ENCODE peak calls at places on chromosome 13, in seven cellular contexts. I, D, E, V, Q, L and X are unnamed samples.

GRCh38 chr13:45921337-45921736 is 69.8 kb upstream of the SIAH3 start:
- DNase-seq in I (no peak), D (no peak), E (no peak), V (no peak), Q (no peak), L (no peak), X (no peak)

GRCh38 chr13:100130930-100131511 is 42.1 kb downstream of the PCCA start:
- DNase-seq in I (no peak), D (no peak), E (no peak), V (no peak), Q (peak; percentile 6), L (no peak), X (no peak)

GRCh38 chr13:38213307-38213706 is 136.3 kb upstream of the UFM1 start:
- DNase-seq in I (peak; percentile 88), D (no peak), E (peak; percentile 79), V (no peak), Q (no peak), L (no peak), X (no peak)

GRCh38 chr13:51297556-51297955 is 41.9 kb upstream of the SERPINE3 start:
- DNase-seq in I (no peak), D (no peak), E (no peak), V (no peak), Q (no peak), L (no peak), X (no peak)

GRCh38 chr13:110468986-110469495 is 92.5 kb downstream of the RAB20 start:
- DNase-seq in I (no peak), D (no peak), E (no peak), V (no peak), Q (no peak), L (no peak), X (no peak)

GRCh38 chr13:38868399-38868798 is 122.2 kb downstream of the STOML3 start:
- DNase-seq in I (no peak), D (no peak), E (no peak), V (no peak), Q (no peak), L (no peak), X (no peak)

GRCh38 chr13:62096652-62097051 is 681.0 kb upstream of the PCDH20 start:
- DNase-seq in I (no peak), D (no peak), E (no peak), V (no peak), Q (no peak), L (no peak), X (no peak)

GRCh38 chr13:112940236-112940635 is 28.8 kb upstream of the MCF2L start:
- DNase-seq in I (no peak), D (peak; percentile 79), E (no peak), V (no peak), Q (no peak), L (no peak), X (no peak)

GRCh38 chr13:52104624-52105023 is 24.2 kb downstream of the NEK5 start:
- DNase-seq in I (peak; percentile 33), D (no peak), E (peak; percentile 17), V (no peak), Q (peak; percentile 15), L (no peak), X (no peak)

GRCh38 chr13:90455861-90456260 is 891.6 kb upstream of the MIR17HG start:
- DNase-seq in I (no peak), D (no peak), E (no peak), V (no peak), Q (no peak), L (no peak), X (no peak)

GRCh38 chr13:98507060-98507797 is 69.7 kb downstream of the STK24 start:
- DNase-seq in I (peak; percentile 47), D (no peak), E (peak; percentile 61), V (peak; percentile 63), Q (peak; percentile 65), L (no peak), X (no peak)

GRCh38 chr13:55234311-55234710 is 1906.4 kb upstream of the PRR20A start:
- DNase-seq in I (no peak), D (no peak), E (no peak), V (no peak), Q (no peak), L (no peak), X (no peak)

GRCh38 chr13:75079226-75079625 is 402.7 kb downstream of the TBC1D4 start:
- DNase-seq in I (no peak), D (no peak), E (peak; percentile 1), V (no peak), Q (no peak), L (no peak), X (no peak)

GRCh38 chr13:41271456-41272285 is 8.3 kb upstream of the MTRF1 start:
- DNase-seq in I (no peak), D (no peak), E (no peak), V (no peak), Q (no peak), L (no peak), X (no peak)

GRCh38 chr13:112252744-112253590 is 123.2 kb upstream of the SPACA7 start:
- DNase-seq in I (no peak), D (no peak), E (no peak), V (no peak), Q (no peak), L (no peak), X (no peak)

DNA sequence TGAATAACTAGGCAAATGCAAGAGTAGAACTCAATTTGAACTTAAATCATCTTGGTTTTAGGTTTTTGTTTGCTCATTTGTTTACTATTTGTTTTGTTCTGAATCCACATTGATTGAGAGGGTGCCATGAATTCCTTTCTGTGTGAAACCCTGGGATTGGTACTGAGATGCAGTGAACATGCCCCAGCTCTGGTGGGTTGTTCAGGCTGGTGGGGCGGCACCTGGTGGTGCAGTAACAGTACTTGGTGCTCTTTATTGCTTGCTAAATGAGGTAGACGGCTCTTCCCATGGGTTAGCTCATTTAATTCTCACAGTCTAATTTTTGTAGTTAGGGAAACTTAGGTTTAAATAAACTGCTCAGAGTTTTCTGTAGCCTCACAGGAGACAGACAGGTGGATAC is 48.4 kb downstream of the WASF3 start:
- DNase-seq in I (no peak), D (no peak), E (no peak), V (no peak), Q (no peak), L (no peak), X (no peak)
- TF ChIP-seq CTCF in I (no peak), D (no peak), E (peak; percentile 32), V (no peak), Q (no peak), L (no peak), X (no peak)

GRCh38 chr13:96000069-96000468 is 53.1 kb downstream of the UGGT2 start:
- DNase-seq in I (no peak), D (no peak), E (no peak), V (no peak), Q (no peak), L (no peak), X (no peak)
- TF ChIP-seq CTCF in I (no peak), D (no peak), E (no peak), V (no peak), Q (no peak), L (no peak), X (no peak)

DNA sequence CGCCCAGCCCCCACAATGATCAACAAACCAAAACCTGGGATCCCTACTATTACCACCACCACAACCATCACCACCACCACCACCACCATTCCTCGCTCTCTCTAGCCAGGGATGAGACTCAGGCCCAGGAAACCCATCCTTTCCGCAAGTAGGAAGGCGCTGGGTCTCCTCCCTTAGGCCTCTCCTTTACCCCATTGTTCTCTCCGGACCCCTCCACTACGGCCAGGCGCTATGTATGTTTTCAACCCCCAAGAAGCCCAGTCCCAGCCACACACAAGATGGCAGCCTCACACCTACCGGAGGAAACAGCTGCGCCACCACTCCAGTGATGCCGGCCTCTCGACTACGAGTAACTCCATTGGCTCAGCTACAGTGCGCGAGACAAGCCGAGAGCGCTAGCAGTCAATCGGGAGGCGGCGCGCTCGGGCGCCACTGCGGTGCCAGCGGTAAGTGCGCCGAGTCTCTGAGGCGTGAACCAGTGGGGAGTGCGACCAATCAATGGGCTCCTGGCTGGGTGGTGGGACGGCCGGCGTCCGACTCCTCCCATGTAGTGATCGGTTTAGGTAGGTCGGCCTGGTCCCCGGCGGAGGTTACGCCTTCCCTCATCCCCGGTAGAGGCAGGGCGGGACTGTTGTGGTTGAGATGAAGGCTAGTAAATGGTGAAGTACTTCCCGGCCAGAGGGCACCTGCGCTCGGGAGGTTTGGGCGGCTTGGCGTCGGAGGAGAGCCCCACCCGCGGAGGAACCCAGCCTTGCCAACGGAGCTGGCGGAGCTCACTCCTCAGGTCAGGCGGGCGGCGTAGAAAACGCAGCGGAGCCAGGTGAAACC is at the start of the genes CAB39L and SETDB2:
- DNase-seq in I (peak; percentile 98), D (peak; percentile 99), E (peak; percentile 99), V (peak; percentile 99), Q (peak; percentile 98), L (peak; percentile 95), X (peak; percentile 97)
- TF ChIP-seq CTCF in I (peak; percentile 51), D (peak; percentile 42), E (peak; percentile 70), V (peak; percentile 69), Q (peak; percentile 50), L (peak; percentile 49), X (peak; percentile 29)

GRCh38 chr13:60229708-60230272 is 66.1 kb upstream of the DIAPH3 start:
- DNase-seq in I (no peak), D (no peak), E (no peak), V (no peak), Q (no peak), L (no peak), X (no peak)

GRCh38 chr13:60221581-60221980 is 57.9 kb upstream of the DIAPH3 start:
- DNase-seq in I (no peak), D (no peak), E (no peak), V (no peak), Q (no peak), L (no peak), X (no peak)

GRCh38 chr13:60230593-60230992 is 66.9 kb upstream of the DIAPH3 start:
- DNase-seq in I (no peak), D (no peak), E (peak; percentile 1), V (no peak), Q (peak; percentile 34), L (no peak), X (no peak)

GRCh38 chr13:60227168-60227567 is 63.4 kb upstream of the DIAPH3 start:
- DNase-seq in I (no peak), D (no peak), E (no peak), V (no peak), Q (no peak), L (no peak), X (no peak)

DNA sequence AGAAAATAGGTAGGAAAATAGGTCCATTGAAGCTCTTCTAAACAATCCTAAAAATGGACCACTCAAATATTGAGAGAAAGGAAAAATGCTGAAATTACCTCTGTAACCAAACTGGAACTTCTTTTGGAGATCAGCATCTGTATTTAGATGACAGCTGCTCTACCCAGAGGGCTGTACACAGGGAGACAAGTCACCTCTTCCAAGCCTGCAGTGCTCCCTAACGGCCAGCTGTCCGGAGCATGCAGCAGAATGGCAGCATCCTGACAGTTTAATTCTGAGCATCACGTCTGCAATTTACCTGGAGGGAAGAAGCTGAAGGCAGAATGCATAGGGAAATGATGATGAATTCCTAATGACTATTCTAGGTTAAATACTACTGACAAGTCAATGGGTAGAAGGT is 62.8 kb upstream of the DIAPH3 start:
- DNase-seq in I (peak; percentile 7), D (no peak), E (peak; percentile 15), V (peak; percentile 28), Q (peak; percentile 45), L (no peak), X (peak; percentile 5)
- TF ChIP-seq CTCF in I (peak; percentile 36), D (no peak), E (peak; percentile 47), V (no peak), Q (peak; percentile 61), L (peak; percentile 55), X (peak; percentile 62)